ENCODE peak calls at places on chromosomes 16 and 17, in eight cellular contexts. C is AG04450, F is cardiac muscle cell, O is RWPE2, D is brain microvascular endothelial cell, J is uterus, N is PC-3, V is skeletal muscle cell. Y is an unnamed sample.

GRCh38 chr17:9271989-9272388 is 250.7 kb downstream of the NTN1 start:
- DNase-seq in C (no peak), F (no peak), O (no peak), D (no peak), J (no peak), N (no peak), V (no peak), Y (no peak)

GRCh38 chr17:75277664-75278071 is 6.6 kb upstream of the MIF4GD start:
- DNase-seq in C (no peak), F (no peak), O (no peak), D (no peak), J (no peak), N (peak), V (no peak), Y (no peak)

GRCh38 chr16:9364721-9365693 is 273.6 kb downstream of the HAPSTR1 start:
- DNase-seq in C (no peak), F (no peak), O (no peak), D (no peak), J (peak), N (no peak), V (no peak), Y (no peak)

GRCh38 chr16:89557936-89558490 is 2.5 kb upstream of the RPL13 start:
- DNase-seq in C (no peak), F (no peak), O (no peak), D (no peak), J (no peak), N (no peak), V (no peak), Y (no peak)

GRCh38 chr17:43018932-43019331 is 3.3 kb downstream of the VAT1 start:
- DNase-seq in C (no peak), F (no peak), O (no peak), D (no peak), J (no peak), N (no peak), V (no peak), Y (no peak)

GRCh38 chr17:78694805-78695531 is 87.1 kb downstream of the CYTH1 start:
- DNase-seq in C (no peak), F (no peak), O (no peak), D (no peak), J (no peak), N (no peak), V (no peak), Y (no peak)

GRCh38 chr16:75351183-75351582 is 82.1 kb downstream of the CFDP1 start:
- DNase-seq in C (no peak), F (no peak), O (no peak), D (peak), J (no peak), N (peak), V (peak), Y (no peak)

GRCh38 chr17:7167832-7168231 is 11.3 kb downstream of the ASGR1 start:
- DNase-seq in C (no peak), F (no peak), O (no peak), D (no peak), J (no peak), N (no peak), V (no peak), Y (no peak)

GRCh38 chr17:50467855-50468119 is 893 bp downstream of the CHAD start:
- DNase-seq in C (no peak), F (no peak), O (no peak), D (no peak), J (no peak), N (no peak), V (no peak), Y (no peak)

GRCh38 chr17:54979657-54980056 is 11.1 kb downstream of the STXBP4 start:
- DNase-seq in C (no peak), F (no peak), O (no peak), D (no peak), J (no peak), N (no peak), V (no peak), Y (no peak)

GRCh38 chr17:334974-335481 is 17.6 kb downstream of the RPH3AL start:
- DNase-seq in C (no peak), F (no peak), O (peak), D (no peak), J (no peak), N (no peak), V (no peak), Y (no peak)

GRCh38 chr16:2398520-2398919 is 30.7 kb upstream of the CCNF start:
- DNase-seq in C (no peak), F (no peak), O (no peak), D (no peak), J (no peak), N (no peak), V (no peak), Y (no peak)

GRCh38 chr17:7786866-7787265 is 47.2 kb upstream of the KDM6B start:
- DNase-seq in C (no peak), F (no peak), O (no peak), D (no peak), J (no peak), N (no peak), V (no peak), Y (no peak)

GRCh38 chr16:87129771-87130170 is 187.4 kb downstream of the C16orf95 start:
- DNase-seq in C (no peak), F (no peak), O (no peak), D (peak), J (no peak), N (peak), V (peak), Y (no peak)

GRCh38 chr16:15775663-15776304 is 81.0 kb downstream of the MYH11 start:
- DNase-seq in C (no peak), F (no peak), O (no peak), D (peak), J (no peak), N (peak), V (peak), Y (no peak)

GRCh38 chr16:54654429-54654828 is 276.2 kb upstream of the IRX5 start:
- DNase-seq in C (no peak), F (peak), O (no peak), D (no peak), J (no peak), N (no peak), V (no peak), Y (no peak)

GRCh38 chr17:21263351-21263750 is 10.1 kb upstream of the NATD1 start:
- DNase-seq in C (no peak), F (no peak), O (no peak), D (no peak), J (no peak), N (peak), V (no peak), Y (no peak)

GRCh38 chr17:8679136-8679535 is 48.6 kb upstream of the MYH10 start:
- DNase-seq in C (no peak), F (no peak), O (no peak), D (no peak), J (no peak), N (no peak), V (no peak), Y (no peak)

GRCh38 chr16:53775821-53776431 is 72.0 kb downstream of the FTO start:
- DNase-seq in C (peak), F (no peak), O (no peak), D (peak), J (peak), N (peak), V (peak), Y (no peak)

GRCh38 chr17:2123467-2124251 is 68.8 kb downstream of the HIC1 start:
- DNase-seq in C (no peak), F (no peak), O (no peak), D (no peak), J (no peak), N (no peak), V (no peak), Y (peak)

GRCh38 chr17:2975469-2975958 is 87.9 kb downstream of the OR1D5 start:
- DNase-seq in C (no peak), F (no peak), O (no peak), D (no peak), J (peak), N (peak), V (no peak), Y (no peak)

GRCh38 chr17:47708864-47709541 is 15.0 kb downstream of the TBKBP1 start:
- DNase-seq in C (no peak), F (no peak), O (no peak), D (no peak), J (peak), N (peak), V (no peak), Y (no peak)

GRCh38 chr16:66091462-66091861 is 275.0 kb upstream of the CDH5 start:
- DNase-seq in C (no peak), F (no peak), O (no peak), D (no peak), J (no peak), N (no peak), V (no peak), Y (no peak)

GRCh38 chr17:44543213-44543904 is 13.9 kb upstream of the FZD2 start:
- DNase-seq in C (peak), F (peak), O (no peak), D (peak), J (no peak), N (peak), V (peak), Y (no peak)

GRCh38 chr16:85614338-85615013 is 1.4 kb downstream of the GSE1 start:
- DNase-seq in C (no peak), F (peak), O (no peak), D (no peak), J (no peak), N (no peak), V (no peak), Y (no peak)

GRCh38 chr17:4947411-4948165 is 742 bp downstream of the PFN1 start:
- DNase-seq in C (no peak), F (peak), O (no peak), D (peak), J (peak), N (peak), V (no peak), Y (peak)

GRCh38 chr16:81908466-81909230 is 102.6 kb downstream of the SDR42E1 start:
- DNase-seq in C (no peak), F (no peak), O (peak), D (no peak), J (no peak), N (peak), V (no peak), Y (no peak)

GRCh38 chr16:78566397-78567073 is 467.1 kb downstream of the WWOX start:
- DNase-seq in C (no peak), F (no peak), O (no peak), D (no peak), J (no peak), N (no peak), V (no peak), Y (no peak)

GRCh38 chr16:85354623-85355514 is 242.6 kb upstream of the CIBAR2 start:
- DNase-seq in C (peak), F (peak), O (peak), D (peak), J (no peak), N (peak), V (peak), Y (no peak)

GRCh38 chr17:14080847-14081251 is 11.5 kb downstream of the COX10 start:
- DNase-seq in C (no peak), F (no peak), O (no peak), D (no peak), J (no peak), N (no peak), V (no peak), Y (no peak)

DNA sequence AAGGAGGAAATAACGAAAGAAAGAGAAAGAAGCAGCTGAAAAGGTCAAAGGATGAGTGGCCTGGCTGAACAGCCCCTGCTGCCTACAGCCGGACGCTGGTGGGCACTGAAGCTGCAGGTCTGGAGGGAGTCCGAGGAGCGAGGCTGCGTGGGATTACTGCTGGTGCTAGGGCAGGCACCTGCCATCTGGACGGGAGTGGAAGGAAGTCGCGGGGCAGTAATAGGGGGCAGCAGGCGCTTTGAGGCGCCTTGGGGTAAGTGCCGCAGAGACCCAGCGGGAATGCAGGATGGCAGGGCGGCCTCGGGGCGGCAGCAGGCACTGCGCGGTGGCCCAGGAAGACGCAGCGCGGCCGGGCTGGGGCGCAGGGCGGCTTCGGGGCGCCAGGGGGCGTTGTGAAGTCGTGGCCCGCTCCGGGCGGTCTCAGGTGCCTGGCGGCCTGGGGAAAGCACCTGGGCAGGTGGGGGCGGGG is 305 bp upstream of the SCNN1G start:
- DNase-seq in C (peak), F (peak), O (peak), D (peak), J (peak), N (peak), V (peak), Y (peak)
- H3K4me3 ChIP-seq in C (no peak), F (peak), O (peak), D (no peak), J (no peak), N (peak), V (no peak), Y (peak)

GRCh38 chr16:1072526-1073261 is at the start of gene SSTR5:
- DNase-seq in C (no peak), F (no peak), O (no peak), D (no peak), J (no peak), N (no peak), V (no peak), Y (no peak)
- H3K4me3 ChIP-seq in C (no peak), F (no peak), O (no peak), D (no peak), J (no peak), N (no peak), V (no peak), Y (no peak)

DNA sequence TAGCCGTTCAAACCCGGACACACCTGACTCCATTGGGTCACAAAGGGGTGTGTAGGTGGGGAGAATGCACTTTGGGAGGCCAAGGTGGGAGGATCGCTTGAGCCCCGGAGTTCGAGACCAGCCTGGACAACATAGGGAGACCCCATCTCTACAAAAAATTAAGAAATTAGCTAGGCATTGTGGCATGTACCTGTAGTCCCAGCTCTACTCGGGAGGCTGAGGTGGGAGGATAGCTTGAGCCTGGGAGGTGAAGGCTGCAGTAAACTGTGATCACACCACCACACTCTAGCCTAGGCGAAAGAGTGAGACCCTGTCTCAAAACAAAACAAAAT is 942 bp upstream of the PHOSPHO1 start:
- DNase-seq in C (no peak), F (no peak), O (no peak), D (no peak), J (no peak), N (no peak), V (no peak), Y (no peak)
- H3K4me3 ChIP-seq in C (no peak), F (no peak), O (peak), D (no peak), J (no peak), N (peak), V (no peak), Y (peak)

DNA sequence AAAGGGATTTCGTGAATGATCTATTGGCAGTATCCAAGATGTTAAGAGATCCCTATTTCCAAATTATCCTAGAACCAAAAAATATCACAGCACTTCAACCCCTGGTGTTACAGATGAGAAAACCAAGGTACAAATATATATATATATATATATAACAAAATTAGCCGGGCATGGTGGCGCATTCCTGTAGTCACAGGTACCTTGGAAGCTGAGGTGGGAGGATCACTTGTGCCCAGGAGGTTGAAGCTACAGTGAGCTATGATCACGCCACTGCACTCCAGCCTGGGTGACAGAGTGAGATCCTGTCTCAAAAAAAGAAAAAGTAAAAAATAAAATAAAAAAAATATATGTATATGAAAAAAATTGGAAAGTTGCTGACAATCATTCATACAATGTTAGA is 637 bp upstream of the CLN3 start:
- DNase-seq in C (no peak), F (no peak), O (no peak), D (no peak), J (no peak), N (no peak), V (no peak), Y (no peak)
- H3K4me3 ChIP-seq in C (peak), F (peak), O (peak), D (peak), J (peak), N (peak), V (peak), Y (peak)

DNA sequence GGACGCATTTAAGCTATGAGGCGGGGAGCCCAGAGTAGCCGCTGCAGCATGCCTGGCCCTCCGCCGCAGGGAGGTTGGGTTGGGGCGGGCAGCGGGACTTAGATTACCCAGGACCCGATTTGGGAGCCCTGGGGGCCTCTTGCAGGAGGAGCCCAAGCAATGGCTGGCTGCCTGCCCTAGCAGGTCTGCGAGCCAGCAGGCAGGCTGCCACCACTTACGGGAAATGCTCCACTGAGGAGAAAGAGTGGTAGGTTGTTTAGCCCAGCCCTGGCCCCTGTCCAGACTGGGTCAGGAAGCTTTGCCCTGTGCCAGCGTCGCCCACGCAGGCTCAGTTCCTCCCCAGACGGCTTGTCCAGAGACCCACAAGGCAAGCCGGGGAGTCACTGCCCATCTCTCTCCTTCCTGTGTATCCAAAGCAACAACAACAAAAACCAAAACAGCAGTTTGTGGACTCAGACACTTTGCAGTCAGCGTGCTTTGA is 10.3 kb upstream of the TVP23A start:
- DNase-seq in C (peak), F (no peak), O (no peak), D (peak), J (peak), N (peak), V (peak), Y (no peak)
- H3K4me3 ChIP-seq in C (peak), F (no peak), O (no peak), D (no peak), J (no peak), N (no peak), V (peak), Y (no peak)

GRCh38 chr17:80950466-80951120 is 41.0 kb upstream of the CHMP6 start:
- DNase-seq in C (no peak), F (no peak), O (no peak), D (no peak), J (peak), N (no peak), V (no peak), Y (no peak)

GRCh38 chr17:80948961-80949450 is 42.6 kb upstream of the CHMP6 start:
- DNase-seq in C (no peak), F (no peak), O (no peak), D (no peak), J (peak), N (no peak), V (no peak), Y (no peak)

GRCh38 chr17:80951121-80952090 is 40.2 kb upstream of the CHMP6 start:
- DNase-seq in C (no peak), F (no peak), O (peak), D (no peak), J (peak), N (no peak), V (no peak), Y (no peak)

GRCh38 chr17:80948091-80948960 is 43.3 kb upstream of the CHMP6 start:
- DNase-seq in C (no peak), F (no peak), O (peak), D (no peak), J (peak), N (no peak), V (no peak), Y (peak)

DNA sequence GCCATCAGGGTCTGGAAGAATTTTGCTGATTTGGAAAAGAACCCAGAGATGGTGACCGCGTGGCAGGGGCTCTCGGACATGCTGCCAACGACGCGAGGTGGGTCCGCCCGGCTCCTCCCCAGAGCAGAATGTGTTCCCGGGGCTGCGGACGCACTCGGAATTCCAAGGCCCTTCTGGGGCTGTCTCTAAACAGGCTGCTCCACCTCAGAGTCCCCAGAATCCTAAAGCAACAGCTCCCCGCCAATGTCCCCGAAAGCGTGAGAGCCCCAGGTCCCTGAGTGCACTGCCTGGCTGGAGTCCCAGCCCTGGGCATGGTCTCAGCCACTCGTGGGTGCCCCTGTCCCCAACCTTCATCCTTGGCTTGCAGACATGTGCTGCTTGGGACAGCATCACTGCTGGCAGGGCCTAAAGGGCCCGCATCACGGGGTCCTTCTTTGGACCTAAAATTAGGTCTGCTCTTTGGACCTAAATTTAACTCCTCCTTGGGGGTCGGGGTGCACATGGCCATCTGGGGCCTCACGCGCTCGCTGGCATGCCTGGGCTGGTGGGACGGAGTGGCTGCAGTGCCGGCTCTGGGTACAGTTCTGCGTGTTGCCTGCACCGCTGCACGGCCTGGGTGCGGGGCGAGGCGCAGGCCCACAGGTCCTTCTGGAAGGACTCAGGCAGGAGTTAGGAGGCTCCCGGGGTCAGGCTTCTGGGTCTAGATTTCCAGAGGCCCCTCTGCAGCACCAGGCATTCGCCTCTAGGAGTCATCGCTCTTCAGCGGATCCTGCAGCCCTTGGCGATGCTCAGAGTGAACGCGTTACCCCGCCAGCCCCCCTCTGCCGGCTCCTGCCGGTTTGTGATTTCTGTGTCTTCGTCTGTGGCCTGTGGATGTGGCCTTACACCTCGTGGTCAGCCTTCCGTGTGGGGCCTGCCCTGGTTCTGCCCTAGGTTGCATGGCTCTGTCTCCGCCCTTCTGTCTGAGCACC is 41.9 kb upstream of the CHMP6 start:
- DNase-seq in C (no peak), F (no peak), O (no peak), D (no peak), J (peak), N (no peak), V (no peak), Y (no peak)
- H3K4me3 ChIP-seq in C (no peak), F (no peak), O (no peak), D (no peak), J (no peak), N (no peak), V (no peak), Y (no peak)

Y was measured in GM06990.